ENCODE peak calls at places on chromosomes 11 and 22, in ten cellular contexts. W is foreskin melanocyte; G is heart right ventricle; X is stimulated activated CD4-positive, alpha-beta T cell treated with anti-CD3 and anti-CD28 coated beads, Interleukin-1b, Interleukin-23, amount 100 ng/mL, for 24 hours; I is GM12891; V is fibroblast of the aortic adventitia; A is H9; J is neural progenitor cell; R is astrocyte of the spinal cord; T is NCI-H774. D is an unnamed sample.
A peak's percentile ranks its signal among the peaks of the same experiment; 100 is the strongest.

GRCh38 chr11:113906038-113906437 is 1.4 kb downstream of the HTR3B start:
- DNase-seq in A (peak; percentile 61), T (peak; percentile 82), I (no peak), J (peak; percentile 76), W (no peak), V (peak; percentile 22), R (peak; percentile 9), X (no peak), G (no peak), D (no peak)

GRCh38 chr11:128302425-128303186 is 284.8 kb downstream of the ETS1 start:
- DNase-seq in J (no peak), W (no peak), A (no peak), I (no peak), R (no peak), V (no peak), T (no peak), G (no peak), X (no peak), D (peak; percentile 63)

GRCh38 chr22:22210889-22211833 is 33.4 kb upstream of the VPREB1 start:
- DNase-seq in R (no peak), T (no peak), I (no peak), G (no peak), A (no peak), V (no peak), J (no peak), X (no peak), W (no peak), D (no peak)

GRCh38 chr11:79082920-79083319 is 357.9 kb downstream of the TENM4 start:
- DNase-seq in I (no peak), V (no peak), X (no peak), T (no peak), R (no peak), W (no peak), A (no peak), G (no peak), J (peak; percentile 89), D (no peak)

GRCh38 chr22:49825944-49826602 is 1.6 kb downstream of the BRD1 start:
- DNase-seq in V (peak; percentile 37), I (no peak), W (no peak), A (no peak), J (no peak), G (no peak), T (no peak), X (peak; percentile 38), R (peak; percentile 37), D (no peak)

GRCh38 chr22:38868886-38869381 is 3.1 kb downstream of the CBX6 start:
- DNase-seq in T (peak; percentile 32), A (peak; percentile 86), X (peak; percentile 76), V (peak; percentile 61), J (peak; percentile 91), G (peak; percentile 85), W (peak; percentile 45), R (peak; percentile 50), I (peak; percentile 76), D (no peak)

GRCh38 chr11:95706974-95707387 is 82.6 kb downstream of the FAM76B start:
- DNase-seq in J (no peak), A (no peak), X (no peak), G (no peak), I (no peak), R (no peak), T (no peak), V (no peak), W (no peak), D (no peak)

GRCh38 chr11:62664405-62665074 is 470 bp downstream of the C11orf98 start:
- DNase-seq in A (peak; percentile 74), G (no peak), X (no peak), R (no peak), V (peak; percentile 49), I (peak; percentile 59), T (peak; percentile 65), W (no peak), J (no peak), D (no peak)

GRCh38 chr11:33454264-33454663 is 197.1 kb downstream of the HIPK3 start:
- DNase-seq in X (no peak), V (no peak), G (no peak), R (no peak), W (no peak), I (no peak), T (peak; percentile 14), A (no peak), J (no peak), D (no peak)

GRCh38 chr11:134654161-134654915 is 242.3 kb upstream of the B3GAT1 start:
- DNase-seq in J (no peak), I (no peak), T (no peak), R (no peak), A (peak; percentile 34), V (no peak), W (no peak), X (no peak), G (no peak), D (no peak)

GRCh38 chr22:21624120-21624879 is 5.5 kb downstream of the YDJC start:
- DNase-seq in W (no peak), G (peak; percentile 41), X (no peak), I (no peak), J (peak; percentile 76), R (no peak), T (no peak), A (peak; percentile 72), V (peak; percentile 37), D (no peak)